ENCODE peak calls at places on chromosome 18, in five cellular contexts. L, C, V, Z and P are unnamed samples.
A peak's percentile ranks its signal among the peaks of the same experiment; 100 is the strongest.

GRCh38 chr18:34650121-34650545 is 60.0 kb upstream of the DTNA start:
- DNase-seq in V (no peak), C (no peak), Z (no peak), L (no peak), P (no peak)

GRCh38 chr18:59921384-59921891 is 21.6 kb downstream of the PMAIP1 start:
- DNase-seq in Z (no peak), C (no peak), L (no peak), V (no peak), P (no peak)

GRCh38 chr18:50594931-50595330 is 35.0 kb downstream of the MAPK4 start:
- DNase-seq in L (no peak), C (no peak), V (no peak), Z (no peak), P (no peak)

GRCh38 chr18:79571221-79572092 is 108.1 kb upstream of the CTDP1 start:
- DNase-seq in Z (peak; percentile 54), V (no peak), L (no peak), C (no peak), P (peak; percentile 61)

GRCh38 chr18:77014538-77014937 is 118.0 kb downstream of the MBP start:
- DNase-seq in Z (peak; percentile 64), V (no peak), C (no peak), L (no peak), P (no peak)

GRCh38 chr18:76975577-76976110 is 153.3 kb downstream of the ZNF236 start:
- DNase-seq in C (no peak), V (no peak), Z (no peak), L (peak; percentile 37), P (no peak)

GRCh38 chr18:3652380-3653262 is 202.6 kb downstream of the TGIF1 start:
- DNase-seq in C (no peak), Z (no peak), L (no peak), V (peak; percentile 96), P (no peak)

GRCh38 chr18:58635891-58636290 is 7.0 kb upstream of the ALPK2 start:
- DNase-seq in V (no peak), Z (no peak), C (no peak), L (no peak), P (no peak)

GRCh38 chr18:26471826-26472225 is 76.5 kb downstream of the KCTD1 start:
- DNase-seq in V (no peak), L (no peak), Z (no peak), C (no peak), P (no peak)

GRCh38 chr18:55407191-55407590 is 180.8 kb downstream of the TCF4 start:
- DNase-seq in Z (no peak), V (no peak), L (no peak), C (no peak), P (no peak)

GRCh38 chr18:43420091-43420490 is 142.8 kb upstream of the SYT4 start:
- DNase-seq in Z (no peak), L (no peak), V (no peak), C (no peak), P (no peak)
- TF ChIP-seq CTCF in Z (no peak), L (no peak), V (no peak), C (no peak), P (no peak)

GRCh38 chr18:45930953-45931352 is 36.2 kb downstream of the EPG5 start:
- DNase-seq in C (no peak), V (no peak), Z (no peak), L (no peak), P (no peak)
- H3K4me1 ChIP-seq in C (no peaks in the 10 kb centered on the region), V (no peaks in the 10 kb centered on the region), Z (no peaks in the 10 kb centered on the region), L (no peaks in the 10 kb centered on the region), P (no peaks in the 10 kb centered on the region)

DNA sequence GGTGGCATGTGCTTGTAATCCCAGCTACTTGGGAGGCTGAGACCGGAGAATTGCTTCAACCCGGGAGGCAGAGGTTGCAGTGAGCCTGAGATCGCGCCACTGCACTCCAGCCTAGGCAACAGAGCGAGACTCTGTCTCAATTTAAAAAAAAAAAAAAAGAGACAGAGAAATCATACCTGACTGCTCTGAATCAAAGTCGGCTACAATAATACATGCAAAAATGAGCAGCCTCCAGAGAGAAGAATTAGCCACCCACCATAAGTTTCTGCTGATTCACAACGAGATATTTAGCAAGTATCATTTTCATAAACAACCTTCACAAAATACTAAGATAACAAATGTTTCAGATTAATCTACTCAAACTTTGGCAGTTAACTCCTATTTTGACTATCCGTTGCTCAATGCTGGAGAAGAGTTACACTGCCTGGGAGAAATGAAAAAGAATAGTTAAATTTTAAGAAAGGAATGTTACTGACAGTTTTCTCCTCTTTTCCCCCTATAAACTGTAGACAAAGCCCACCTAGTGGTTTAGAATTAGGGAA is 1.5 kb downstream of the OSBPL1A start:
- DNase-seq in Z (no peak), L (no peak), C (no peak), V (no peak), P (no peak)
- H3K4me3 ChIP-seq in Z (no peak overlapping the region), L (no peak overlapping the region), C (peak overlapping the region; percentile 58), V (no peak overlapping the region), P (no peak overlapping the region)

GRCh38 chr18:32301976-32302743 is 112.3 kb downstream of the MEP1B start:
- DNase-seq in V (no peak), Z (no peak), C (no peak), L (no peak), P (no peak)
- TF ChIP-seq CTCF in V (no peak), Z (no peak), C (no peak), L (no peak), P (no peak)

GRCh38 chr18:10685484-10685883 is 159.7 kb downstream of the NAPG start:
- DNase-seq in V (no peak), L (no peak), C (no peak), Z (peak; percentile 41), P (no peak)

GRCh38 chr18:10690376-10690775 is 164.5 kb downstream of the NAPG start:
- DNase-seq in V (no peak), C (no peak), Z (no peak), L (no peak), P (no peak)

GRCh38 chr18:10689231-10689953 is 163.6 kb downstream of the NAPG start:
- DNase-seq in Z (no peak), C (no peak), L (no peak), V (no peak), P (no peak)

GRCh38 chr18:10689954-10690302 is 164.1 kb downstream of the NAPG start:
- DNase-seq in Z (no peak), V (no peak), C (no peak), L (no peak), P (no peak)

DNA sequence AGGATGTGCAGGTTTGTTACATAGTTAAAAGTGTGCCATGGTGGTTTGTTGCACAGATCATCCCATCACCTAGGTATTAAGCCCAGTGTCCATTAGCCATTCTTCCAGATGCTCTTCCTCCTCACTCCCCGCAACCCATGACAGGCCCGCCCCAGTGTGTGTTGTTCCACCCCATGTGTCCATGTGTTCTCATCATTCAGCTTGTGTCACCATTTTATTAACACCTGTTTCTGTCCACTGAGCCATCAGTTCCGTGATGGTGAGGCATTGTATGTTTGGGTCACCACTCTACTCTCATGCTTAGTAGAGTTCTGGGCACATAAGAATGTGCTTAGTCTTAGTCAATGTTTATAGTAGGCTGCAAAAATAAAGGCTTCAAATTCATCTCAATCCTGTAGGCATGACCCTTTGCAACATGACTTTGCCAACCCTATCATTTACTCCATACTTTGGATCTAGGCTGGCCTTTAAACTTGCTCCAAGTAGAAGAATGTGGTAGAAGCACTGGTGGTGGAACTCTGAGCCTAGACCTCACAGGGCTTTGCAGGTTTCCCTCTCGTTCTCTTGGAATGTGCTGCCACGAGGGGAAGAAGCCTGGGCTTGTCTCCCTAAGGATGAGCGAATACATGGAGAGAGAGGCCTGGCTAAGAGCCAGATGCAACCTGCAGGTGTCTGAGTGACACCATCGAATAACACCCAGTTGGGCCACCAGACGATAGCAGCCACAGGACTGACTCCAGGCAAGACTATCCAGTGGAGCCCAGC is 161.5 kb downstream of the NAPG start:
- DNase-seq in V (no peak), C (no peak), Z (no peak), L (no peak), P (no peak)
- H3K4me1 ChIP-seq in V (no peaks in the 10 kb centered on the region), C (no peaks in the 10 kb centered on the region), Z (no peaks in the 10 kb centered on the region), L (no peaks in the 10 kb centered on the region), P (peaks cover 3% of the 10 kb centered on the region)

DNA sequence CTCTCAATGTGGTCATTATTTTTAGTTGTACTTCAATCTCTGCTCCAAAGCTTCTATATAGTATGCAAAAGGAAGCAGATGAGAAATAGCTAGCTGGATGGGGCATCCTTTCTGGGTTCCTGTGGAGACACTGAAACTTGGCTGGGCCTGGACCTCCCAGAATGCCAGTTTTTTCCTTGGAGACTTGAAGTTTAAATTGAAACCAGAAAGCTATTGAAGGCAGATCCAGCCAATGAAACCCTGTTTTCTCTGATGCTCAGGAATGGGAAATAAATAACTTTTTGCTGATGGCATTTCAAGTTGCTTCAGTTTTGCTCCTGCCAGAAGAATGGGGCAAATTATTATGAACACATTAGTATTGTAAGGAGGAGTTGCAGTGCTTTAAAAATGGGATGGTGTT is 2.9 kb downstream of the SETBP1 start:
- DNase-seq in C (no peak), V (no peak), Z (no peak), L (no peak), P (no peak)
- H3K4me3 ChIP-seq in C (peak overlapping the region; percentile 93), V (no peak overlapping the region), Z (no peak overlapping the region), L (no peak overlapping the region), P (no peak overlapping the region)